ENCODE peak calls at places on chromosomes 3 and 15, in ten cellular contexts. One of them, this sample, is unnamed.

GRCh38 chr3:43432462-43432861 is 146.1 kb downstream of the SNRK start:
- DNase-seq in pancreas: no peak
- DNase-seq in CD4-positive, alpha-beta T cell: no peak
- DNase-seq in CD8-positive, alpha-beta T cell: no peak
- DNase-seq in endothelial cell: no peak
- DNase-seq in foreskin fibroblast: no peak
- DNase-seq in transverse colon: no peak
- DNase-seq in WTC11: no peak
- DNase-seq in glutamatergic neuron: no peak
- DNase-seq in psoas muscle: no peak
- DNase-seq in this sample: no peak

GRCh38 chr3:58588030-58588614 is 10.9 kb upstream of the FAM107A start:
- DNase-seq in pancreas: no peak
- DNase-seq in CD4-positive, alpha-beta T cell: no peak
- DNase-seq in CD8-positive, alpha-beta T cell: no peak
- DNase-seq in endothelial cell: peak
- DNase-seq in foreskin fibroblast: peak
- DNase-seq in transverse colon: no peak
- DNase-seq in WTC11: peak
- DNase-seq in glutamatergic neuron: no peak
- DNase-seq in psoas muscle: no peak
- DNase-seq in this sample: peak

GRCh38 chr3:144771401-144771870 is 799.8 kb downstream of the DIPK2A start:
- DNase-seq in pancreas: no peak
- DNase-seq in CD4-positive, alpha-beta T cell: no peak
- DNase-seq in CD8-positive, alpha-beta T cell: no peak
- DNase-seq in endothelial cell: no peak
- DNase-seq in foreskin fibroblast: peak
- DNase-seq in transverse colon: no peak
- DNase-seq in WTC11: no peak
- DNase-seq in glutamatergic neuron: no peak
- DNase-seq in psoas muscle: no peak
- DNase-seq in this sample: no peak

GRCh38 chr3:42638339-42638842 is 15.1 kb upstream of the ZBTB47 start:
- DNase-seq in pancreas: no peak
- DNase-seq in CD4-positive, alpha-beta T cell: no peak
- DNase-seq in CD8-positive, alpha-beta T cell: no peak
- DNase-seq in endothelial cell: no peak
- DNase-seq in foreskin fibroblast: no peak
- DNase-seq in transverse colon: no peak
- DNase-seq in WTC11: no peak
- DNase-seq in glutamatergic neuron: no peak
- DNase-seq in psoas muscle: no peak
- DNase-seq in this sample: no peak

GRCh38 chr15:99016680-99017321 is 9.2 kb upstream of the PGPEP1L start:
- DNase-seq in pancreas: no peak
- DNase-seq in CD4-positive, alpha-beta T cell: no peak
- DNase-seq in CD8-positive, alpha-beta T cell: no peak
- DNase-seq in endothelial cell: peak
- DNase-seq in foreskin fibroblast: peak
- DNase-seq in transverse colon: no peak
- DNase-seq in WTC11: no peak
- DNase-seq in glutamatergic neuron: no peak
- DNase-seq in psoas muscle: peak
- DNase-seq in this sample: no peak

GRCh38 chr3:118641608-118642007 is 393.0 kb downstream of the IGSF11 start:
- DNase-seq in pancreas: no peak
- DNase-seq in CD4-positive, alpha-beta T cell: no peak
- DNase-seq in CD8-positive, alpha-beta T cell: no peak
- DNase-seq in endothelial cell: peak
- DNase-seq in foreskin fibroblast: no peak
- DNase-seq in transverse colon: no peak
- DNase-seq in WTC11: peak
- DNase-seq in glutamatergic neuron: peak
- DNase-seq in psoas muscle: no peak
- DNase-seq in this sample: peak

GRCh38 chr3:124627501-124627908 is 102.7 kb upstream of the UMPS start:
- DNase-seq in pancreas: no peak
- DNase-seq in CD4-positive, alpha-beta T cell: no peak
- DNase-seq in CD8-positive, alpha-beta T cell: no peak
- DNase-seq in endothelial cell: no peak
- DNase-seq in foreskin fibroblast: no peak
- DNase-seq in transverse colon: no peak
- DNase-seq in WTC11: no peak
- DNase-seq in glutamatergic neuron: no peak
- DNase-seq in psoas muscle: no peak
- DNase-seq in this sample: no peak

GRCh38 chr3:169666079-169666436 is 2.5 kb upstream of the MECOM start:
- DNase-seq in pancreas: peak
- DNase-seq in CD4-positive, alpha-beta T cell: no peak
- DNase-seq in CD8-positive, alpha-beta T cell: no peak
- DNase-seq in endothelial cell: peak
- DNase-seq in foreskin fibroblast: no peak
- DNase-seq in transverse colon: no peak
- DNase-seq in WTC11: no peak
- DNase-seq in glutamatergic neuron: no peak
- DNase-seq in psoas muscle: no peak
- DNase-seq in this sample: no peak

GRCh38 chr3:36444909-36445308 is 64.6 kb downstream of the STAC start:
- DNase-seq in pancreas: no peak
- DNase-seq in CD4-positive, alpha-beta T cell: no peak
- DNase-seq in CD8-positive, alpha-beta T cell: no peak
- DNase-seq in endothelial cell: no peak
- DNase-seq in foreskin fibroblast: peak
- DNase-seq in transverse colon: no peak
- DNase-seq in WTC11: no peak
- DNase-seq in glutamatergic neuron: no peak
- DNase-seq in psoas muscle: no peak
- DNase-seq in this sample: no peak

GRCh38 chr3:107689355-107689754 is 166.6 kb downstream of the BBX start:
- DNase-seq in pancreas: no peak
- DNase-seq in CD4-positive, alpha-beta T cell: no peak
- DNase-seq in CD8-positive, alpha-beta T cell: no peak
- DNase-seq in endothelial cell: no peak
- DNase-seq in foreskin fibroblast: no peak
- DNase-seq in transverse colon: no peak
- DNase-seq in WTC11: no peak
- DNase-seq in glutamatergic neuron: no peak
- DNase-seq in psoas muscle: no peak
- DNase-seq in this sample: no peak

GRCh38 chr3:107684431-107684925 is 161.7 kb downstream of the BBX start:
- DNase-seq in pancreas: no peak
- DNase-seq in CD4-positive, alpha-beta T cell: peak
- DNase-seq in CD8-positive, alpha-beta T cell: no peak
- DNase-seq in endothelial cell: no peak
- DNase-seq in foreskin fibroblast: no peak
- DNase-seq in transverse colon: no peak
- DNase-seq in WTC11: peak
- DNase-seq in glutamatergic neuron: no peak
- DNase-seq in psoas muscle: no peak
- DNase-seq in this sample: no peak

GRCh38 chr3:107690522-107691138 is 167.9 kb downstream of the BBX start:
- DNase-seq in pancreas: no peak
- DNase-seq in CD4-positive, alpha-beta T cell: no peak
- DNase-seq in CD8-positive, alpha-beta T cell: no peak
- DNase-seq in endothelial cell: no peak
- DNase-seq in foreskin fibroblast: peak
- DNase-seq in transverse colon: no peak
- DNase-seq in WTC11: no peak
- DNase-seq in glutamatergic neuron: no peak
- DNase-seq in psoas muscle: no peak
- DNase-seq in this sample: no peak

GRCh38 chr3:107685383-107685782 is 162.6 kb downstream of the BBX start:
- DNase-seq in pancreas: no peak
- DNase-seq in CD4-positive, alpha-beta T cell: no peak
- DNase-seq in CD8-positive, alpha-beta T cell: no peak
- DNase-seq in endothelial cell: no peak
- DNase-seq in foreskin fibroblast: no peak
- DNase-seq in transverse colon: no peak
- DNase-seq in WTC11: no peak
- DNase-seq in glutamatergic neuron: no peak
- DNase-seq in psoas muscle: no peak
- DNase-seq in this sample: no peak

DNA sequence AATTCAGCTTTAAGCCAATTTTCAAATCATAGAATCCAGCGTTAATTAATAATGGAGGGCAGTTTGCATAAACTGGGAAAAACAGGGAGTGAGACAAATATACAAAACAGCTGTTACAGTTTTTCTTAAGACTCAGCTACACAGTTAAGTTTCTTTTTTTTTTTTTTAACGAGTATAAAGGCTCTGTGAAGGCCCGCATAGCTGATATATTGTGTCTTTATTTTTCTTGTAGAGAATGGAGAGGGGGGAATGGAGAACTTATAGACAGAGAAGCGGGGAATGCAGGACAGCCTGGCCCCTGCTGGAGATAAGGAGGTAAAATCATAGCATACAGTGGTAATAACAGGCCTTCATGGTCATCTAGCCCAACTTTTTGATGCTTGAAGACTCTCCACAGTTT is 164.4 kb downstream of the BBX start:
- DNase-seq in pancreas: no peak
- DNase-seq in CD4-positive, alpha-beta T cell: no peak
- DNase-seq in CD8-positive, alpha-beta T cell: no peak
- DNase-seq in endothelial cell: no peak
- DNase-seq in foreskin fibroblast: no peak
- DNase-seq in transverse colon: no peak
- DNase-seq in WTC11: no peak
- DNase-seq in glutamatergic neuron: no peak
- DNase-seq in psoas muscle: no peak
- DNase-seq in this sample: no peak
- TF ChIP-seq CTCF in pancreas: no peak
- TF ChIP-seq CTCF in CD4-positive, alpha-beta T cell: no peak
- TF ChIP-seq CTCF in CD8-positive, alpha-beta T cell: no peak
- TF ChIP-seq CTCF in endothelial cell: no peak
- TF ChIP-seq CTCF in foreskin fibroblast: no peak
- TF ChIP-seq CTCF in transverse colon: no peak
- TF ChIP-seq CTCF in WTC11: no peak
- TF ChIP-seq CTCF in glutamatergic neuron: no peak
- TF ChIP-seq CTCF in psoas muscle: no peak
- TF ChIP-seq CTCF in this sample: no peak

GRCh38 chr15:32657941-32658340 is 16.4 kb downstream of the SCG5 start:
- DNase-seq in pancreas: no peak
- DNase-seq in CD4-positive, alpha-beta T cell: no peak
- DNase-seq in CD8-positive, alpha-beta T cell: no peak
- DNase-seq in endothelial cell: no peak
- DNase-seq in foreskin fibroblast: no peak
- DNase-seq in transverse colon: no peak
- DNase-seq in WTC11: no peak
- DNase-seq in glutamatergic neuron: no peak
- DNase-seq in psoas muscle: no peak
- DNase-seq in this sample: no peak

GRCh38 chr15:32656091-32656860 is 14.8 kb downstream of the SCG5 start:
- DNase-seq in pancreas: no peak
- DNase-seq in CD4-positive, alpha-beta T cell: no peak
- DNase-seq in CD8-positive, alpha-beta T cell: no peak
- DNase-seq in endothelial cell: no peak
- DNase-seq in foreskin fibroblast: no peak
- DNase-seq in transverse colon: no peak
- DNase-seq in WTC11: no peak
- DNase-seq in glutamatergic neuron: no peak
- DNase-seq in psoas muscle: no peak
- DNase-seq in this sample: no peak

GRCh38 chr15:32652178-32652577 is 10.7 kb downstream of the SCG5 start:
- DNase-seq in pancreas: no peak
- DNase-seq in CD4-positive, alpha-beta T cell: no peak
- DNase-seq in CD8-positive, alpha-beta T cell: no peak
- DNase-seq in endothelial cell: no peak
- DNase-seq in foreskin fibroblast: no peak
- DNase-seq in transverse colon: no peak
- DNase-seq in WTC11: no peak
- DNase-seq in glutamatergic neuron: no peak
- DNase-seq in psoas muscle: no peak
- DNase-seq in this sample: no peak

GRCh38 chr15:32659340-32659831 is 17.9 kb downstream of the SCG5 start:
- DNase-seq in pancreas: no peak
- DNase-seq in CD4-positive, alpha-beta T cell: no peak
- DNase-seq in CD8-positive, alpha-beta T cell: no peak
- DNase-seq in endothelial cell: no peak
- DNase-seq in foreskin fibroblast: peak
- DNase-seq in transverse colon: no peak
- DNase-seq in WTC11: no peak
- DNase-seq in glutamatergic neuron: no peak
- DNase-seq in psoas muscle: peak
- DNase-seq in this sample: no peak

GRCh38 chr15:32657198-32657886 is 15.8 kb downstream of the SCG5 start:
- DNase-seq in pancreas: peak
- DNase-seq in CD4-positive, alpha-beta T cell: no peak
- DNase-seq in CD8-positive, alpha-beta T cell: no peak
- DNase-seq in endothelial cell: no peak
- DNase-seq in foreskin fibroblast: peak
- DNase-seq in transverse colon: peak
- DNase-seq in WTC11: no peak
- DNase-seq in glutamatergic neuron: no peak
- DNase-seq in psoas muscle: no peak
- DNase-seq in this sample: no peak
- TF ChIP-seq CTCF in pancreas: peak
- TF ChIP-seq CTCF in CD4-positive, alpha-beta T cell: no peak
- TF ChIP-seq CTCF in CD8-positive, alpha-beta T cell: no peak
- TF ChIP-seq CTCF in endothelial cell: no peak
- TF ChIP-seq CTCF in foreskin fibroblast: no peak
- TF ChIP-seq CTCF in transverse colon: peak
- TF ChIP-seq CTCF in WTC11: no peak
- TF ChIP-seq CTCF in glutamatergic neuron: no peak
- TF ChIP-seq CTCF in psoas muscle: no peak
- TF ChIP-seq CTCF in this sample: no peak

GRCh38 chr3:158659454-158660237 is 12.8 kb downstream of the LXN start:
- DNase-seq in pancreas: peak
- DNase-seq in CD4-positive, alpha-beta T cell: peak
- DNase-seq in CD8-positive, alpha-beta T cell: no peak
- DNase-seq in endothelial cell: peak
- DNase-seq in foreskin fibroblast: peak
- DNase-seq in transverse colon: peak
- DNase-seq in WTC11: peak
- DNase-seq in glutamatergic neuron: peak
- DNase-seq in psoas muscle: no peak
- DNase-seq in this sample: peak
- TF ChIP-seq CTCF in pancreas: peak
- TF ChIP-seq CTCF in CD4-positive, alpha-beta T cell: peak
- TF ChIP-seq CTCF in CD8-positive, alpha-beta T cell: peak
- TF ChIP-seq CTCF in endothelial cell: peak
- TF ChIP-seq CTCF in foreskin fibroblast: peak
- TF ChIP-seq CTCF in transverse colon: peak
- TF ChIP-seq CTCF in WTC11: peak
- TF ChIP-seq CTCF in glutamatergic neuron: peak
- TF ChIP-seq CTCF in psoas muscle: peak
- TF ChIP-seq CTCF in this sample: peak

DNA sequence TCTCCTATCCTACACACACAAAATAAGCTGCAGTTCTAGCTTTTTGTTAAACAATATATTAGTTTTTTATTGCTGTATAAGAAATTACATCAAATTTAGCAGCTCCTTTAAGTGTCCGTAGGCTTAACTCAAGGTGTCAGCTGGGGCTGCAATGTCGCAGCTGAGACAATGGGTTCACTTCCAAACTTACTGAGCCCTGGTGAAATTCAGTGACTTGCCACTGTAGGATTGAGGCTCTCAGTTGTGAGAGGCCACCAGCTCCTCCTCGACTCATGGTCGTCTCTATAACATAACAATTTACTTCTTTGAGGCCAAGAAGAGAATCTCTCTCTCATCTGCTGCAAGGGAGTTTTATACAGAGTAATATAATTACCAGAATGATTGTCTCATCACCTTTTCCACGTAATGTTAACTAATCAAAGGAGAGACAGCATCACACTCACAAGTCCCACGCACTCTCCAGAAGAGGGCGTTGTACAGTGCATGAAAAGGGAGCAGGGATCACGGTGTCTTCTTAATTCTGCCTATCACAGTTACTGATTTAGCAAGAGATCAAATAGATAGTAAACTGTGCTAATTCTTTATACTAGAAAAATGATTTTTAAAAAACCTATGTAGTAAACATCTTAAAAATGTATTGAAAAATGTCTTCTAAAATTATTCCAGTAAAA is 735.6 kb upstream of the GBE1 start:
- DNase-seq in pancreas: no peak
- DNase-seq in CD4-positive, alpha-beta T cell: no peak
- DNase-seq in CD8-positive, alpha-beta T cell: no peak
- DNase-seq in endothelial cell: peak
- DNase-seq in foreskin fibroblast: peak
- DNase-seq in transverse colon: no peak
- DNase-seq in WTC11: peak
- DNase-seq in glutamatergic neuron: peak
- DNase-seq in psoas muscle: no peak
- DNase-seq in this sample: no peak
- TF ChIP-seq CTCF in pancreas: no peak
- TF ChIP-seq CTCF in CD4-positive, alpha-beta T cell: no peak
- TF ChIP-seq CTCF in CD8-positive, alpha-beta T cell: no peak
- TF ChIP-seq CTCF in endothelial cell: peak
- TF ChIP-seq CTCF in foreskin fibroblast: no peak
- TF ChIP-seq CTCF in transverse colon: no peak
- TF ChIP-seq CTCF in WTC11: no peak
- TF ChIP-seq CTCF in glutamatergic neuron: no peak
- TF ChIP-seq CTCF in psoas muscle: no peak
- TF ChIP-seq CTCF in this sample: peak

This sample was measured in neural crest cell.